ENCODE peak calls at places on chromosomes 7 and 10, in five cellular contexts. Z is kidney, P is caudate nucleus, Y is brain microvascular endothelial cell, Q is AG04450. A is an unnamed sample.
A peak's percentile ranks its signal among the peaks of the same experiment; 100 is the strongest.

GRCh38 chr7:121032645-121033460 is 44.3 kb downstream of the CPED1 start:
- DNase-seq in Y (no peak), P (no peak), Q (no peak), Z (no peak), A (no peak)

GRCh38 chr10:43203491-43204393 is 63.1 kb downstream of the RASGEF1A start:
- DNase-seq in Z (peak; percentile 72), Y (no peak), Q (no peak), P (no peak), A (no peak)

GRCh38 chr10:48801026-48801425 is 116.4 kb downstream of the WDFY4 start:
- DNase-seq in P (no peak), Z (no peak), Q (no peak), Y (no peak), A (peak; percentile 50)

GRCh38 chr7:87219545-87220025 is at the start of gene TMEM243:
- DNase-seq in Y (peak; percentile 70), Q (peak; percentile 44), Z (peak; percentile 95), P (peak; percentile 38), A (no peak)

GRCh38 chr10:5618042-5618441 is 48.4 kb downstream of the ASB13 start:
- DNase-seq in Q (no peak), Z (peak; percentile 24), Y (no peak), P (no peak), A (no peak)

GRCh38 chr10:69757553-69758309 is 44.0 kb upstream of the COL13A1 start:
- DNase-seq in Y (no peak), Q (no peak), P (no peak), Z (peak; percentile 88), A (no peak)

GRCh38 chr10:121452581-121452980 is 145.7 kb downstream of the FGFR2 start:
- DNase-seq in Y (no peak), Z (no peak), P (no peak), Q (no peak), A (no peak)

GRCh38 chr10:17733620-17734019 is 18.4 kb upstream of the TMEM236 start:
- DNase-seq in P (no peak), Y (no peak), Q (no peak), Z (no peak), A (no peak)

GRCh38 chr7:156460861-156461632 is 179.5 kb upstream of the RNF32 start:
- DNase-seq in Q (no peak), P (no peak), Z (no peak), Y (no peak), A (no peak)

GRCh38 chr10:76244061-76244686 is 812.8 kb downstream of the LRMDA start:
- DNase-seq in Y (no peak), Z (no peak), Q (no peak), P (peak; percentile 3), A (no peak)

GRCh38 chr7:27615420-27616185 is 47.1 kb downstream of the HIBADH start:
- DNase-seq in Z (no peak), P (no peak), Q (no peak), Y (no peak), A (no peak)

GRCh38 chr7:158941821-158942605 is 85.7 kb downstream of the DYNC2I1 start:
- DNase-seq in P (no peak), Z (no peak), Y (no peak), Q (no peak), A (no peak)

GRCh38 chr10:33193867-33194521 is 140.5 kb downstream of the NRP1 start:
- DNase-seq in Y (peak; percentile 62), Z (no peak), Q (no peak), P (no peak), A (peak; percentile 43)

GRCh38 chr7:70568674-70569334 is 563.1 kb upstream of the GALNT17 start:
- DNase-seq in Y (no peak), Q (no peak), Z (no peak), P (no peak), A (no peak)

GRCh38 chr10:77410523-77410922 is 227.1 kb downstream of the KCNMA1 start:
- DNase-seq in Y (no peak), Q (no peak), Z (no peak), P (no peak), A (no peak)

GRCh38 chr10:103967433-103968142 is 648 bp downstream of the SLK start:
- DNase-seq in Z (no peak), P (no peak), Q (no peak), Y (no peak), A (no peak)

GRCh38 chr7:128954150-128954549 is 16.4 kb downstream of the IRF5 start:
- DNase-seq in P (no peak), Z (no peak), Y (no peak), Q (no peak), A (no peak)

GRCh38 chr7:136874393-136875032 is 6.1 kb downstream of the CHRM2 start:
- DNase-seq in Q (no peak), Z (no peak), Y (no peak), P (no peak), A (no peak)

GRCh38 chr10:49534670-49535381 is 4.1 kb downstream of the ERCC6 start:
- DNase-seq in Z (no peak), Q (no peak), P (no peak), Y (peak; percentile 79), A (no peak)

GRCh38 chr7:130758429-130759056 is 24.5 kb upstream of the KLF14 start:
- DNase-seq in P (no peak), Q (peak; percentile 30), Y (no peak), Z (no peak), A (no peak)

GRCh38 chr7:77627307-77627671 is 69.0 kb upstream of the RSBN1L start:
- DNase-seq in Z (no peak), Y (no peak), Q (no peak), P (no peak), A (no peak)

GRCh38 chr7:101486764-101487458 is 124.2 kb downstream of the COL26A1 start:
- DNase-seq in Z (peak; percentile 84), P (no peak), Y (no peak), Q (no peak), A (no peak)

GRCh38 chr10:79266543-79267312 is 80.5 kb upstream of the PPIF start:
- DNase-seq in Y (peak; percentile 94), Z (peak; percentile 88), P (peak; percentile 54), Q (peak; percentile 74), A (peak; percentile 40)

GRCh38 chr7:155496267-155497005 is 38.5 kb downstream of the EN2 start:
- DNase-seq in P (no peak), Z (peak; percentile 61), Q (no peak), Y (no peak), A (no peak)

GRCh38 chr10:102334106-102334505 is 61.4 kb upstream of the NFKB2 start:
- DNase-seq in Z (no peak), Q (no peak), Y (no peak), P (no peak), A (no peak)

GRCh38 chr10:77889277-77889903 is 37.2 kb downstream of the DLG5 start:
- DNase-seq in Z (peak; percentile 84), Q (no peak), P (peak; percentile 67), Y (no peak), A (peak; percentile 43)

GRCh38 chr7:17134786-17135185 is 163.7 kb upstream of the AHR start:
- DNase-seq in Y (no peak), P (no peak), Q (no peak), Z (no peak), A (no peak)

GRCh38 chr7:35334511-35334910 is 80.6 kb upstream of the TBX20 start:
- DNase-seq in Y (peak; percentile 3), Z (no peak), Q (no peak), P (no peak), A (no peak)

GRCh38 chr7:30252885-30253795 is 31.3 kb upstream of the ZNRF2 start:
- DNase-seq in Y (peak; percentile 31), P (peak; percentile 23), Q (no peak), Z (peak; percentile 81), A (no peak)

GRCh38 chr10:49187950-49188761 is at the start of gene TMEM273:
- DNase-seq in Q (no peak), Z (peak; percentile 90), P (peak; percentile 74), Y (no peak), A (no peak)

GRCh38 chr7:67653856-67654442 is 657.3 kb downstream of the TYW1 start:
- DNase-seq in Z (no peak), Y (no peak), P (no peak), Q (no peak), A (no peak)
- H3K27ac ChIP-seq in Z (no peak overlapping the region), Y (no peak overlapping the region), P (no peak overlapping the region), Q (no peak overlapping the region), A (no peak overlapping the region)

DNA sequence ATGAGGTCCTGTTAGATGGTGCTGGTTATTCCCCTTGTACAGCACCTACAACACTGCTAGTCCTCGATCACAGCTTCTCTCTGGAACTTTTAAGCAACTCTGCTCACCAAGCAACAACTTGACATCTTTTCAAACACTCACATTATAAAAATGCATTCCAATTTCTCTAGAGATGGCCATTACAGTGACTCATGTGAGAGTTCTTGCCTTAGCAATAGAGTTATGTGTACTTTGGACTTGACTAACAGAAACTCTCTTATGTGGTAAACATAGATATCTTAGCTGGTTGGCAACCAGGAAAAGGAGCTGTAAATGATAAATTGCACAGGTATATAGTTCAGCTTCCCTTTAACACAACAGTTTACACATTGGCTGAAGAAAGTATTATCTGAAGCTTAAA is 122.2 kb downstream of the PDE1C start:
- DNase-seq in Z (no peak), Q (peak; percentile 33), Y (peak; percentile 57), P (no peak), A (peak; percentile 91)
- H3K27ac ChIP-seq in Z (no peak overlapping the region), Q (no peak overlapping the region), Y (peak overlapping the region; percentile 28), P (no peak overlapping the region), A (peak overlapping the region; percentile 80)

DNA sequence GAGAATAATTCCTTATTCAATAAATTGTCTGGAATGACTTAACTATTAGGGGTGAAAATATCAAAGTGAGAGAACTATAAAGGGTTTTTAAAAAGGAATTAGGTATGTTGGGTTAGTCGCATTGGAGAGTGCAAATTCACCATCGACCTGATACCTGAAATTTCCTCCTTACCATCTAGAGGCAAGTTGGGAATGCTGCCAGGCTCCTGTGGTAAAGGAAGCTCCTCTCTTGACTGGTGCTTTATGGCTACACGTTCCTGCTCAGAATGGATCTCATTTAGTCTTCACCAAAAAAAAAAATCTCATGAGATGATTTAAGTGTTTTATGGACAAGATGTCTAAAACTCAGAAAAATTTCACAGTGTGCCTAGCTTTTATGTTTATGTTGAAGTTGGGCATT is 129.8 kb downstream of the EGFR start:
- DNase-seq in P (no peak), Y (no peak), Q (no peak), Z (no peak), A (no peak)
- H3K27ac ChIP-seq in P (no peak overlapping the region), Y (no peak overlapping the region), Q (no peak overlapping the region), Z (no peak overlapping the region), A (no peak overlapping the region)

GRCh38 chr10:113494736-113495135 is 58.1 kb upstream of the HABP2 start:
- DNase-seq in Y (no peak), Q (no peak), P (no peak), Z (no peak), A (no peak)

GRCh38 chr10:113493195-113493594 is 59.7 kb upstream of the HABP2 start:
- DNase-seq in P (no peak), Q (no peak), Z (no peak), Y (peak; percentile 20), A (peak; percentile 52)

GRCh38 chr10:113497203-113497602 is 55.6 kb upstream of the HABP2 start:
- DNase-seq in P (no peak), Y (no peak), Q (no peak), Z (no peak), A (no peak)

GRCh38 chr10:113493943-113494342 is 58.9 kb upstream of the HABP2 start:
- DNase-seq in Y (no peak), P (no peak), Z (no peak), Q (no peak), A (peak; percentile 55)

DNA sequence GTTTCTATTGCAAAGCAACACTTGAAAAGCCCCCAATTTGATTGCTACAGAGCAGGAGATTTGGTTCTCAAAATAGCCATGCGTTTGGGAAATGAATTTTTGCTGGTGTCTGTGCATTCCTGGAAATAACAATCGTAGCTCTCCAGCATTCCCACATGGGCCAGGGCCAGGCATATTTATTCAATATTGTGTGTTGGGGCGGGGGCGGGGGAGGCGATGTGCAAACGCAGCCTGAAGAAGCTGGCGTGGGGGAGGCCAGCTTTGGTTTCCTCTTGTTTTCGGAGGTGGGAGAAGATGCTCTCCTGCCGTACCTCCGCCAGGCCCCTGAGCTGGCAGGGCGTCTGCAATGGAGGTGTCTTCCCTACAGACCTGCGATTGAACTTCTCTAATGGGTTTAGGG is 56.7 kb upstream of the HABP2 start:
- DNase-seq in Y (no peak), Z (no peak), Q (no peak), P (no peak), A (no peak)
- H3K27ac ChIP-seq in Y (no peak overlapping the region), Z (no peak overlapping the region), Q (no peak overlapping the region), P (no peak overlapping the region), A (no peak overlapping the region)

A was measured in epithelial cell of prostate.